ENCODE peak calls at places on chromosomes 2 and 18, in six cellular contexts. Q, T, D, Z, A and X are unnamed samples.

GRCh38 chr2:233853883-233854240 is 473 bp downstream of the HJURP start:
- DNase-seq in D (no peak), Q (no peak), A (peak), T (no peak), Z (no peak), X (no peak)

GRCh38 chr2:628651-629050 is 48.6 kb downstream of the TMEM18 start:
- DNase-seq in T (no peak), Z (peak), D (no peak), Q (no peak), A (no peak), X (no peak)

GRCh38 chr2:152200101-152200500 is 24.5 kb upstream of the STAM2 start:
- DNase-seq in D (no peak), T (no peak), Q (no peak), Z (no peak), A (no peak), X (peak)

GRCh38 chr2:202261531-202261930 is 4.0 kb upstream of the NOP58 start:
- DNase-seq in Z (peak), A (no peak), Q (no peak), D (no peak), T (no peak), X (peak)

GRCh38 chr2:62304429-62305417 is 108.8 kb downstream of the B3GNT2 start:
- DNase-seq in T (peak), A (peak), Z (peak), Q (peak), D (peak), X (peak)

GRCh38 chr2:215612770-215613169 is 176.9 kb upstream of the FN1 start:
- DNase-seq in Q (peak), A (no peak), T (no peak), Z (no peak), D (no peak), X (peak)

GRCh38 chr2:17976871-17977746 is 98.6 kb downstream of the KCNS3 start:
- DNase-seq in A (no peak), T (no peak), Z (peak), Q (no peak), D (no peak), X (peak)

GRCh38 chr2:232137346-232137745 is 175.8 kb downstream of the DIS3L2 start:
- DNase-seq in Z (peak), D (no peak), T (no peak), Q (no peak), A (no peak), X (peak)

GRCh38 chr2:211454684-211455083 is 898.3 kb downstream of the CPS1 start:
- DNase-seq in A (no peak), D (peak), Z (peak), T (no peak), Q (no peak), X (no peak)

GRCh38 chr18:56627991-56628390 is 10.4 kb downstream of the TXNL1 start:
- DNase-seq in A (no peak), T (no peak), Q (no peak), D (no peak), Z (no peak), X (no peak)

GRCh38 chr2:158191076-158191566 is 89.4 kb downstream of the UPP2 start:
- DNase-seq in T (peak), Q (peak), Z (no peak), A (no peak), D (peak), X (peak)

GRCh38 chr18:24915547-24915946 is 436.4 kb downstream of the ZNF521 start:
- DNase-seq in D (no peak), A (no peak), Q (no peak), T (no peak), Z (peak), X (peak)

GRCh38 chr2:133988316-133988891 is 265.5 kb upstream of the MGAT5 start:
- DNase-seq in Z (no peak), D (no peak), Q (no peak), A (no peak), T (no peak), X (no peak)

GRCh38 chr2:45390856-45391255 is 220.2 kb downstream of the SRBD1 start:
- DNase-seq in A (no peak), T (no peak), Z (no peak), D (peak), Q (peak), X (no peak)

GRCh38 chr2:197708331-197708730 is 3.2 kb downstream of the MARS2 start:
- DNase-seq in D (no peak), Z (peak), Q (no peak), A (no peak), T (no peak), X (peak)

GRCh38 chr2:237546876-237547395 is 19.4 kb upstream of the PRLH start:
- DNase-seq in Q (no peak), Z (no peak), T (no peak), A (no peak), D (no peak), X (no peak)

GRCh38 chr2:168448980-168449379 is 7.1 kb upstream of the CERS6 start:
- DNase-seq in Z (no peak), A (no peak), D (no peak), T (no peak), Q (no peak), X (no peak)

GRCh38 chr18:44741551-44741950 is 60.9 kb downstream of the SETBP1 start:
- DNase-seq in T (no peak), A (no peak), D (no peak), Z (no peak), Q (no peak), X (no peak)

GRCh38 chr18:79493211-79493800 is 97.6 kb downstream of the NFATC1 start:
- DNase-seq in Z (no peak), Q (no peak), D (no peak), T (no peak), A (no peak), X (no peak)

GRCh38 chr2:232761301-232761907 is 15.0 kb downstream of the KCNJ13 start:
- DNase-seq in Z (peak), D (peak), T (peak), A (peak), Q (peak), X (peak)

GRCh38 chr2:60531638-60532216 is 21.7 kb downstream of the BCL11A start:
- DNase-seq in D (peak), Q (peak), T (no peak), A (no peak), Z (no peak), X (no peak)

GRCh38 chr18:33577688-33578370 is at the start of gene ASXL3:
- DNase-seq in Q (peak), T (no peak), Z (no peak), A (peak), D (peak), X (peak)

GRCh38 chr2:88807237-88807962 is 115.9 kb downstream of the RPIA start:
- DNase-seq in D (no peak), Z (no peak), A (no peak), T (no peak), Q (no peak), X (no peak)

DNA sequence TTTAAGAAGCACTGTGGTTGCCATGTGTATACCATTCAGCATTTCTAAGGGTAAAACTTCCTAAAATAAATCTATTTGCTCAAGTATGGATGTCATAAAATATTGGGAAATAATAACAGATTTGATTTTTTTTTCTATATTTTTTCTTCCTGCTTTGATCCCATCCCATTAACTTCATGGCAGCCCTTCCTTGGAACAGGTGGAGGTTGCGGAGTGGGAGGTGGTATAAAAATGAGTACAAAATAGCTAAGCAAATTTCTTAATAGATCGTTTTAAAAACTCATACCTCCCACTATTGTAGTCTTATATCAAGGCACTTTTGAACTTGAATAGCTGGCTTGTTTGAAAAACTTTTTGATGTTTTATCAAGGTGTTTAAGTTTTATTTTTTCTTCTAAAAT is 152.1 kb upstream of the KYNU start:
- DNase-seq in A (no peak), T (no peak), Q (no peak), Z (no peak), D (no peak), X (no peak)
- TF ChIP-seq EZH2phosphoT487 in A (no peak), T (no peak), Q (no peak), Z (no peak), D (no peak), X (no peak)

GRCh38 chr2:112314856-112315255 is 39.5 kb downstream of the ZC3H6 start:
- DNase-seq in T (no peak), A (no peak), Z (no peak), D (no peak), Q (no peak), X (no peak)
- TF ChIP-seq EZH2phosphoT487 in T (no peak), A (no peak), Z (no peak), D (no peak), Q (no peak), X (no peak)

DNA sequence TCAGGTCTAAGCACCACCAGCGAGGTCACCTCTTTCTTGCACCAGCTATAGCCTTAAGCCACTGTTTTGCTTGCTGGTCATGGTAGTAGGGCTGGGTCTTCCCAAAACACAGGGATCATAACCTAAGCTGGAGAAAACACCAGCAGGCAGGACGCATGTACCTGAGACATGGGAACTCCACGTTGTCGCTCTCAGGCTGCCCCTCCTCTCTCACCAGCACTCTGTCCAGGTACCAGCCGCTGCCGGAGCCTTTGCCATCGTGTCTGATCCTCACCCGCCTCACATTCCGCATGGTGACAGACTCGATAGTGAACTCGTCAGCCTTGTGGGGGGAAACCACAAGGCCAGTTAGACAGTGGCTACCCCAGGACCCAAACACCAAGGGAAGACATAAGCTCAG is 79.5 kb downstream of the LOXHD1 start:
- DNase-seq in A (no peak), T (no peak), Q (no peak), Z (no peak), D (no peak), X (no peak)
- TF ChIP-seq EZH2phosphoT487 in A (no peak), T (no peak), Q (no peak), Z (no peak), D (no peak), X (no peak)

GRCh38 chr2:20400787-20401494 is 45.9 kb upstream of the RHOB start:
- DNase-seq in Q (no peak), Z (no peak), A (no peak), T (no peak), D (no peak), X (peak)

GRCh38 chr2:20401495-20401855 is 45.4 kb upstream of the RHOB start:
- DNase-seq in Q (no peak), D (no peak), T (no peak), A (no peak), Z (no peak), X (no peak)

GRCh38 chr2:20404950-20405349 is 41.9 kb upstream of the RHOB start:
- DNase-seq in Q (no peak), Z (no peak), A (no peak), T (no peak), D (no peak), X (no peak)

GRCh38 chr2:20400306-20400705 is 46.6 kb upstream of the RHOB start:
- DNase-seq in Q (no peak), D (no peak), Z (no peak), A (no peak), T (no peak), X (no peak)

DNA sequence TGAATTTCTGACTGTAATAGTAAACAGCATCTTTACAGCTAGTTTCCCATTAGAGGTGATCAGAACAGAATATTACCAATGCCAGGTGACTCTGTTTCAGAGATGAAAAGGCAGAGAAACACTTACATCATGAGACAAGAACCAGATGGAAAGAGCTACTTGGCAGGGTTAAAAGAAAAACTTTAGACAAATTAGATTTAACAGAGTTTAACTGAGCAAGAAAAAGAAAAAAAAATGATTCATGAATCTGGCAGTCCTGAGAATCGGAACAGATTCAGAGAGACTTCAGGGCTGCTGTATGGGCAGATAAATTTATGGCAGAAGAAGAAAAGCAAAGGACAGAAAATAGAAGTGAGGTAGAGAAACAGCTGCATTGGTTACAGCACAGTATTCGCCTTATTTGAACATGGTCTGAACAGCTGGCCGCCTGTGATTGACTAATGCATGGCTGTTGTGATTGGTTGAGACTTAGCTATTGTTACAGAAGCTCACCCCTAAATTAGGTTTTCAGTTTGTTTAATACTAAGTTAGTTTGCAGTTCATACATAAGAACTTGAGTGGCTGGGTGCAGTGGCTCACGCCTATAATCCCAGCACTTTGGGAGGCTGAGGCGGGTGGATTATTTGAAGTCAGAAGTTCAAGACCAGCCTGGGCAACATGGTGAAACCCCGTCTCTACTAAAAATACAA is 43.0 kb upstream of the RHOB start:
- DNase-seq in D (no peak), A (no peak), T (no peak), Z (no peak), Q (no peak), X (no peak)
- TF ChIP-seq EZH2phosphoT487 in D (no peak), A (no peak), T (no peak), Z (no peak), Q (no peak), X (no peak)

GRCh38 chr2:99636432-99637034 is 146.7 kb upstream of the REV1 start:
- DNase-seq in A (peak), T (no peak), Z (no peak), D (no peak), Q (no peak), X (peak)
- TF ChIP-seq EZH2phosphoT487 in A (no peak), T (no peak), Z (no peak), D (no peak), Q (no peak), X (no peak)

DNA sequence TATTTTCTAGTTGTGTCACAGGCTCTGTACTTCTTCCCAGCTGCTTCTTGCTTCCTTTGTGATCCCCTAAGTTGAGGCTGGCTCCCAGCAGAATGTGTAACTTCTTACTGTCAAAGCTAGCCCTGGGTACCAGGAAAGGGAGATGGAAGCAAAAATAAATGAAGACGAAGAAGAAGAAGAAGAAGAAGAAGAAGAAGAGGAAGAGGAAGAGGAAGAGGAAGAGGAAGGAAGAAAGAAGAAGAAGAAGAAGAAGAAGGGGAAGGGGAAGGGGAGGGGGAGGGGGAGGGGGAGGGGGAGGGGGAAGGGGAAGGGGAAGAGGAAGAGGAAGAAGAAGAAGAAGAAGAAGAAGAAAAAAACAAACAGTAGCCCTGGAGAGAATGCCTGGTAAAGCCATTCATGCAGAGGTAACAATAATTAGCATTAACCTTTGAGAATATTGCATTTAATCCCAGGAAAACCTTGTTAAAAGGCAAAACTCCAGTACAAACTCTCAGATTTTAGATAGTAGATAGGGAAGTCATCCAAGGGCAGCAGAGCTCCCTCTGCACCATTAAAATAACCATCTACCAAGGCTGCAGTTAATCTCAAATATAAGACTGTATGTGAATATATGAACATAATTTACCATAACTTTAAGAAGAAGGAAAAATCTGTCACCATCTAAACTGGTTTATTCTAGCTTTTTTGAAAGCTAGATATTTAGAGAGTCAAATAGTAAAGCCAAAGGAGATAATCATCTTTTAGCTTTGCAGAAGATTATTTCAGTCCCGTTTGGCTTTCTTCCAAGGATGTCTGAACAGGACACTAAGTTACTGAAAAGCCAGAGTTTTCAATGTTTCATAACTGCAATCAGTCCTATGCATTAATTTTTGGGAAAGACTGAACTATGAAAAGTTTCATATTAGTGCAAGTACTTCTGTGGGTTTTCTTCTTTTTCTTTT is 44.3 kb upstream of the FBXO11 start:
- DNase-seq in T (no peak), A (no peak), D (no peak), Q (no peak), Z (no peak), X (peak)
- TF ChIP-seq EZH2phosphoT487 in T (no peak), A (no peak), D (no peak), Q (no peak), Z (no peak), X (no peak)

DNA sequence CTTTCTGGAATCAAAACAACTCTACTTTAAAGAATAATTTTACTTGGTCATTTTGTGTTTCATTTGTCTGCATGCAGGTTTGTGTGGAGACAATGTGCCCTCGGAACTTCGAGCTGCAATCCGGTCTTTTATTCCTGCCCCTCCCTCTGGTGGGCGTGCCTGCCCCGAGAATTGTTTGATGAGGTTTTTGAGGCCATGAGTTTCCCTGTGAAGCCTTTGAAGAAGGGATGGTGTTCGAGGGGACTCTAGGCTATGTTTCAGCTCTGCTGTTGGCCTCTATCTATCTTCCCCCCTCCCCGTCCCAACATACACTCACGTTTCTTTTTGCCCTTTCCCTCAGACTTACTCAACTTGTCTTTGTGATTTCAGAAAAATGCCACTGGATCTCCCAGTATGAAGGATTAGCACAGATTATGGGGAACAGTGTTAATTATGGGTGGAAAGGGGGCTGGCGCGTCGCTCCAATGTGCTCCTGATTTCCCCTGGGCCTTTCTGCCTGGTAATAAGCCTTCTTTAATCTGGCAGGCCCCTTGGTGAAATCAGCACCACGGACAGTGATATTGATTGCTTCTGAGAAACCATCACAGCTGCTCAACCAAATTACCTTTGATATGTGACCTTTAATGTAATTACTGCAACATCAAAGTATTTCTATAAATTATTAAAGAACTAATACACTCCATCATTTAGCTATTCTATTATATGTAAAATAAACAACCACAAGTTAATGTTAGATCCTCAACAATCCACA is 82.2 kb downstream of the CELF4 start:
- DNase-seq in Z (no peak), D (peak), T (no peak), Q (peak), A (no peak), X (peak)
- TF ChIP-seq EZH2phosphoT487 in Z (no peak), D (no peak), T (no peak), Q (no peak), A (no peak), X (no peak)